ENCODE peak calls at places on chromosome 18, in four cellular contexts. V, Z, G and T are unnamed samples.
A peak's percentile ranks its signal among the peaks of the same experiment; 100 is the strongest.

GRCh38 chr18:6323319-6323889 is 91.3 kb downstream of the L3MBTL4 start:
- DNase-seq in V (no peak), Z (no peak), G (no peak), T (no peak)

GRCh38 chr18:76476665-76477561 is 18.1 kb downstream of the ZNF516 start:
- DNase-seq in V (peak; percentile 85), Z (no peak), G (no peak), T (peak; percentile 71)

GRCh38 chr18:23113576-23113975 is 21.7 kb upstream of the CABLES1 start:
- DNase-seq in V (no peak), Z (no peak), G (no peak), T (no peak)

GRCh38 chr18:23301971-23302370 is 151.1 kb upstream of the RIOK3 start:
- DNase-seq in V (no peak), Z (no peak), G (no peak), T (no peak)

GRCh38 chr18:11245889-11246288 is 96.5 kb upstream of the PIEZO2 start:
- DNase-seq in V (no peak), Z (no peak), G (no peak), T (no peak)

GRCh38 chr18:54444309-54444914 is 86.7 kb downstream of the C18orf54 start:
- DNase-seq in V (peak; percentile 63), Z (no peak), G (no peak), T (peak; percentile 33)

GRCh38 chr18:848062-848795 is 36.2 kb upstream of the YES1 start:
- DNase-seq in V (no peak), Z (no peak), G (no peak), T (no peak)

GRCh38 chr18:48649231-48649630 is 110.4 kb downstream of the CTIF start:
- DNase-seq in V (no peak), Z (no peak), G (no peak), T (no peak)

GRCh38 chr18:77067315-77068061 is 65.1 kb downstream of the MBP start:
- DNase-seq in V (peak; percentile 94), Z (peak; percentile 58), G (peak; percentile 37), T (peak; percentile 21)

GRCh38 chr18:28834889-28835288 is 658.0 kb upstream of the CDH2 start:
- DNase-seq in V (peak; percentile 65), Z (no peak), G (no peak), T (no peak)

GRCh38 chr18:24055878-24056277 is 41.3 kb downstream of the TTC39C start:
- DNase-seq in V (no peak), Z (no peak), G (no peak), T (no peak)

GRCh38 chr18:24031318-24031717 is 16.8 kb downstream of the TTC39C start:
- DNase-seq in V (no peak), Z (no peak), G (no peak), T (no peak)

GRCh38 chr18:51383711-51384110 is 186.2 kb upstream of the MEX3C start:
- DNase-seq in V (no peak), Z (no peak), G (no peak), T (no peak)

GRCh38 chr18:29285471-29285870 is 1108.5 kb upstream of the CDH2 start:
- DNase-seq in V (no peak), Z (no peak), G (no peak), T (no peak)

GRCh38 chr18:79687806-79688205 is 8.2 kb downstream of the CTDP1 start:
- DNase-seq in V (peak; percentile 67), Z (no peak), G (no peak), T (no peak)

GRCh38 chr18:46497129-46497528 is 159.9 kb downstream of the LOXHD1 start:
- DNase-seq in V (no peak), Z (no peak), G (no peak), T (peak; percentile 24)

GRCh38 chr18:58229162-58229561 is 185.1 kb downstream of the NEDD4L start:
- DNase-seq in V (no peak), Z (no peak), G (no peak), T (no peak)

GRCh38 chr18:47730795-47731194 is 199.7 kb downstream of the SMAD2 start:
- DNase-seq in V (peak; percentile 13), Z (no peak), G (no peak), T (no peak)